ENCODE peak calls at places on chromosomes 16 and 17, in six cellular contexts. B, Q, S, Y, U and N are unnamed samples.

GRCh38 chr16:87778476-87778829 is 12.7 kb upstream of the KLHDC4 start:
- DNase-seq in S (no peak), B (no peak), U (no peak), Y (no peak), Q (no peak), N (no peak)

GRCh38 chr17:67138392-67138791 is 94.0 kb downstream of the CACNG1 start:
- DNase-seq in Y (no peak), Q (no peak), S (no peak), B (no peak), U (no peak), N (no peak)

GRCh38 chr17:6365187-6365943 is 69.6 kb downstream of the AIPL1 start:
- DNase-seq in U (no peak), Q (peak), Y (peak), S (peak), B (no peak), N (no peak)

GRCh38 chr16:47358816-47359215 is 102.0 kb downstream of the ITFG1 start:
- DNase-seq in U (no peak), Y (peak), B (no peak), S (no peak), Q (peak), N (no peak)

GRCh38 chr16:31435341-31436220 is 7.0 kb downstream of the ZNF843 start:
- DNase-seq in Y (no peak), B (no peak), S (no peak), U (no peak), Q (no peak), N (no peak)

GRCh38 chr16:31472559-31473203 is 729 bp downstream of the TGFB1I1 start:
- DNase-seq in B (peak), Y (peak), Q (peak), U (peak), S (peak), N (peak)

GRCh38 chr16:85430523-85431381 is 182.4 kb upstream of the GSE1 start:
- DNase-seq in B (peak), U (peak), S (no peak), Q (no peak), Y (no peak), N (peak)

GRCh38 chr17:27558842-27559505 is 72.0 kb upstream of the LGALS9 start:
- DNase-seq in U (no peak), S (no peak), B (no peak), Q (no peak), Y (no peak), N (no peak)

GRCh38 chr17:51499906-51500305 is 239.6 kb downstream of the UTP18 start:
- DNase-seq in Q (no peak), Y (no peak), S (no peak), B (no peak), U (no peak), N (no peak)

GRCh38 chr16:84153660-84154214 is 8.6 kb downstream of the DNAAF1 start:
- DNase-seq in Q (no peak), Y (peak), S (no peak), U (no peak), B (no peak), N (no peak)

GRCh38 chr16:28264656-28265055 is 27.7 kb upstream of the SBK1 start:
- DNase-seq in S (peak), B (no peak), Q (peak), U (no peak), Y (peak), N (peak)

GRCh38 chr16:27204232-27204915 is 1.0 kb downstream of the KDM8 start:
- DNase-seq in Y (no peak), U (no peak), Q (no peak), B (no peak), S (no peak), N (no peak)

GRCh38 chr16:15757630-15758251 is 99.1 kb downstream of the MYH11 start:
- DNase-seq in U (no peak), Q (no peak), S (no peak), B (no peak), Y (no peak), N (no peak)

GRCh38 chr16:56691885-56692284 is 9.6 kb downstream of the MT1X start:
- DNase-seq in B (no peak), Q (peak), U (no peak), Y (peak), S (no peak), N (no peak)

GRCh38 chr17:75124041-75124818 is 7.3 kb downstream of the NT5C start:
- DNase-seq in Q (peak), S (peak), U (peak), B (peak), Y (peak), N (peak)